ENCODE peak calls at places on chromosomes 1 and 21, in ten cellular contexts. One of them, this sample, is unnamed.

GRCh38 chr1:38708701-38709258 is 150.8 kb downstream of the RRAGC start:
- DNase-seq in lung microvascular endothelial cell: no peak
- DNase-seq in WTC11: no peak
- DNase-seq in fibroblast of mammary gland: no peak
- DNase-seq in astrocyte of the spinal cord: no peak
- DNase-seq in HL-60: no peak
- DNase-seq in T47D: no peak
- DNase-seq in HS-5: no peak
- DNase-seq in astrocyte of the cerebellum: no peak
- DNase-seq in Peyer's patch: no peak
- DNase-seq in this sample: no peak

GRCh38 chr1:230067441-230067870 is 418 bp downstream of the GALNT2 start:
- DNase-seq in astrocyte of the spinal cord: no peak
- DNase-seq in fibroblast of mammary gland: peak; percentile 57
- DNase-seq in Peyer's patch: no peak
- DNase-seq in T47D: peak; percentile 42
- DNase-seq in astrocyte of the cerebellum: no peak
- DNase-seq in lung microvascular endothelial cell: peak; percentile 37
- DNase-seq in WTC11: peak; percentile 37
- DNase-seq in HS-5: no peak
- DNase-seq in HL-60: peak; percentile 41
- DNase-seq in this sample: no peak

GRCh38 chr21:18467715-18468114 is 64.1 kb upstream of the TMPRSS15 start:
- DNase-seq in T47D: no peak
- DNase-seq in astrocyte of the cerebellum: no peak
- DNase-seq in lung microvascular endothelial cell: no peak
- DNase-seq in Peyer's patch: no peak
- DNase-seq in HS-5: no peak
- DNase-seq in WTC11: no peak
- DNase-seq in astrocyte of the spinal cord: no peak
- DNase-seq in HL-60: no peak
- DNase-seq in fibroblast of mammary gland: no peak
- DNase-seq in this sample: no peak

GRCh38 chr1:185207178-185207577 is 50.2 kb downstream of the SWT1 start:
- DNase-seq in lung microvascular endothelial cell: no peak
- DNase-seq in HL-60: no peak
- DNase-seq in astrocyte of the cerebellum: no peak
- DNase-seq in T47D: no peak
- DNase-seq in astrocyte of the spinal cord: no peak
- DNase-seq in HS-5: no peak
- DNase-seq in WTC11: no peak
- DNase-seq in fibroblast of mammary gland: no peak
- DNase-seq in Peyer's patch: no peak
- DNase-seq in this sample: no peak

GRCh38 chr1:184684285-184685077 is 70.2 kb downstream of the EDEM3 start:
- DNase-seq in HS-5: no peak
- DNase-seq in Peyer's patch: no peak
- DNase-seq in WTC11: no peak
- DNase-seq in fibroblast of mammary gland: peak; percentile 34
- DNase-seq in lung microvascular endothelial cell: no peak
- DNase-seq in astrocyte of the spinal cord: no peak
- DNase-seq in astrocyte of the cerebellum: no peak
- DNase-seq in HL-60: no peak
- DNase-seq in T47D: no peak
- DNase-seq in this sample: no peak

GRCh38 chr21:42174173-42174572 is 44.8 kb upstream of the ABCG1 start:
- DNase-seq in astrocyte of the spinal cord: no peak
- DNase-seq in T47D: no peak
- DNase-seq in HL-60: no peak
- DNase-seq in astrocyte of the cerebellum: no peak
- DNase-seq in HS-5: no peak
- DNase-seq in WTC11: no peak
- DNase-seq in Peyer's patch: no peak
- DNase-seq in lung microvascular endothelial cell: no peak
- DNase-seq in fibroblast of mammary gland: no peak
- DNase-seq in this sample: no peak

GRCh38 chr1:183989078-183989577 is 48.4 kb downstream of the COLGALT2 start:
- DNase-seq in T47D: no peak
- DNase-seq in fibroblast of mammary gland: peak; percentile 92
- DNase-seq in HS-5: peak; percentile 63
- DNase-seq in HL-60: no peak
- DNase-seq in astrocyte of the spinal cord: peak; percentile 54
- DNase-seq in WTC11: no peak
- DNase-seq in astrocyte of the cerebellum: no peak
- DNase-seq in Peyer's patch: no peak
- DNase-seq in lung microvascular endothelial cell: peak; percentile 44
- DNase-seq in this sample: no peak

GRCh38 chr21:38669186-38669585 is 136.5 kb upstream of the ETS2 start:
- DNase-seq in HS-5: no peak
- DNase-seq in fibroblast of mammary gland: peak; percentile 36
- DNase-seq in astrocyte of the spinal cord: peak; percentile 41
- DNase-seq in HL-60: peak; percentile 16
- DNase-seq in Peyer's patch: no peak
- DNase-seq in astrocyte of the cerebellum: peak; percentile 15
- DNase-seq in lung microvascular endothelial cell: peak; percentile 48
- DNase-seq in T47D: peak; percentile 51
- DNase-seq in WTC11: no peak
- DNase-seq in this sample: no peak

GRCh38 chr1:174204697-174205308 is 45.5 kb downstream of the RABGAP1L start:
- DNase-seq in HS-5: no peak
- DNase-seq in lung microvascular endothelial cell: peak; percentile 5
- DNase-seq in astrocyte of the spinal cord: no peak
- DNase-seq in fibroblast of mammary gland: peak; percentile 11
- DNase-seq in WTC11: no peak
- DNase-seq in HL-60: peak; percentile 2
- DNase-seq in Peyer's patch: no peak
- DNase-seq in astrocyte of the cerebellum: no peak
- DNase-seq in T47D: no peak
- DNase-seq in this sample: no peak

GRCh38 chr21:36700295-36700960 is 1.5 kb downstream of the SIM2 start:
- DNase-seq in HS-5: no peak
- DNase-seq in WTC11: no peak
- DNase-seq in lung microvascular endothelial cell: no peak
- DNase-seq in astrocyte of the cerebellum: no peak
- DNase-seq in T47D: no peak
- DNase-seq in HL-60: no peak
- DNase-seq in fibroblast of mammary gland: no peak
- DNase-seq in Peyer's patch: no peak
- DNase-seq in astrocyte of the spinal cord: no peak
- DNase-seq in this sample: no peak

GRCh38 chr1:232459087-232459486 is 170.8 kb downstream of the SIPA1L2 start:
- DNase-seq in astrocyte of the cerebellum: no peak
- DNase-seq in fibroblast of mammary gland: no peak
- DNase-seq in WTC11: no peak
- DNase-seq in T47D: no peak
- DNase-seq in Peyer's patch: no peak
- DNase-seq in HL-60: peak; percentile 46
- DNase-seq in HS-5: no peak
- DNase-seq in astrocyte of the spinal cord: no peak
- DNase-seq in lung microvascular endothelial cell: no peak
- DNase-seq in this sample: no peak

GRCh38 chr1:214513394-214513793 is 38.0 kb downstream of the PTPN14 start:
- DNase-seq in HL-60: no peak
- DNase-seq in lung microvascular endothelial cell: no peak
- DNase-seq in astrocyte of the spinal cord: no peak
- DNase-seq in Peyer's patch: no peak
- DNase-seq in fibroblast of mammary gland: no peak
- DNase-seq in WTC11: no peak
- DNase-seq in HS-5: no peak
- DNase-seq in astrocyte of the cerebellum: no peak
- DNase-seq in T47D: no peak
- DNase-seq in this sample: no peak

GRCh38 chr1:225911207-225912130 is 12.6 kb downstream of the PYCR2 start:
- DNase-seq in WTC11: peak; percentile 84
- DNase-seq in astrocyte of the cerebellum: no peak
- DNase-seq in HL-60: peak; percentile 53
- DNase-seq in Peyer's patch: peak; percentile 82
- DNase-seq in HS-5: no peak
- DNase-seq in lung microvascular endothelial cell: peak; percentile 54
- DNase-seq in astrocyte of the spinal cord: peak; percentile 31
- DNase-seq in T47D: no peak
- DNase-seq in fibroblast of mammary gland: peak; percentile 37
- DNase-seq in this sample: peak; percentile 80

GRCh38 chr1:116020668-116021272 is 44.5 kb downstream of the SLC22A15 start:
- DNase-seq in fibroblast of mammary gland: peak; percentile 68
- DNase-seq in HL-60: peak; percentile 49
- DNase-seq in lung microvascular endothelial cell: peak; percentile 77
- DNase-seq in WTC11: peak; percentile 78
- DNase-seq in Peyer's patch: peak; percentile 66
- DNase-seq in astrocyte of the spinal cord: peak; percentile 50
- DNase-seq in HS-5: peak; percentile 11
- DNase-seq in astrocyte of the cerebellum: peak; percentile 38
- DNase-seq in T47D: peak; percentile 71
- DNase-seq in this sample: no peak

GRCh38 chr1:44677201-44677520 is 2.6 kb downstream of the ARMH1 start:
- DNase-seq in T47D: peak; percentile 53
- DNase-seq in WTC11: no peak
- DNase-seq in fibroblast of mammary gland: peak; percentile 70
- DNase-seq in astrocyte of the spinal cord: peak; percentile 41
- DNase-seq in HL-60: peak; percentile 49
- DNase-seq in lung microvascular endothelial cell: peak; percentile 41
- DNase-seq in HS-5: peak; percentile 24
- DNase-seq in Peyer's patch: no peak
- DNase-seq in astrocyte of the cerebellum: no peak
- DNase-seq in this sample: no peak

GRCh38 chr1:145688328-145688727 is 18.8 kb downstream of the PDZK1 start:
- DNase-seq in fibroblast of mammary gland: no peak
- DNase-seq in astrocyte of the spinal cord: no peak
- DNase-seq in Peyer's patch: no peak
- DNase-seq in HS-5: no peak
- DNase-seq in T47D: no peak
- DNase-seq in HL-60: no peak
- DNase-seq in WTC11: no peak
- DNase-seq in astrocyte of the cerebellum: no peak
- DNase-seq in lung microvascular endothelial cell: no peak
- DNase-seq in this sample: no peak

GRCh38 chr1:245807954-245808719 is 653.4 kb downstream of the KIF26B start:
- DNase-seq in Peyer's patch: no peak
- DNase-seq in WTC11: no peak
- DNase-seq in T47D: no peak
- DNase-seq in astrocyte of the spinal cord: no peak
- DNase-seq in HS-5: no peak
- DNase-seq in fibroblast of mammary gland: no peak
- DNase-seq in astrocyte of the cerebellum: no peak
- DNase-seq in HL-60: no peak
- DNase-seq in lung microvascular endothelial cell: no peak
- DNase-seq in this sample: peak; percentile 11

GRCh38 chr1:21673277-21673780 is 4.2 kb upstream of the RAP1GAP start:
- DNase-seq in fibroblast of mammary gland: peak; percentile 70
- DNase-seq in astrocyte of the spinal cord: peak; percentile 61
- DNase-seq in lung microvascular endothelial cell: peak; percentile 40
- DNase-seq in Peyer's patch: peak; percentile 47
- DNase-seq in T47D: no peak
- DNase-seq in HL-60: peak; percentile 48
- DNase-seq in HS-5: no peak
- DNase-seq in WTC11: no peak
- DNase-seq in astrocyte of the cerebellum: peak; percentile 73
- DNase-seq in this sample: no peak

GRCh38 chr1:38929054-38929453 is 12.6 kb downstream of the RHBDL2 start:
- DNase-seq in astrocyte of the spinal cord: no peak
- DNase-seq in fibroblast of mammary gland: no peak
- DNase-seq in astrocyte of the cerebellum: no peak
- DNase-seq in T47D: no peak
- DNase-seq in HL-60: no peak
- DNase-seq in WTC11: no peak
- DNase-seq in Peyer's patch: no peak
- DNase-seq in lung microvascular endothelial cell: no peak
- DNase-seq in HS-5: no peak
- DNase-seq in this sample: no peak

GRCh38 chr1:76109901-76110560 is 35.5 kb downstream of the ST6GALNAC3 start:
- DNase-seq in astrocyte of the spinal cord: no peak
- DNase-seq in HS-5: no peak
- DNase-seq in WTC11: no peak
- DNase-seq in T47D: no peak
- DNase-seq in lung microvascular endothelial cell: no peak
- DNase-seq in HL-60: no peak
- DNase-seq in fibroblast of mammary gland: no peak
- DNase-seq in astrocyte of the cerebellum: no peak
- DNase-seq in Peyer's patch: no peak
- DNase-seq in this sample: no peak

GRCh38 chr1:19232526-19232851 is 18.8 kb downstream of the EMC1 start:
- DNase-seq in astrocyte of the spinal cord: peak; percentile 61
- DNase-seq in lung microvascular endothelial cell: no peak
- DNase-seq in astrocyte of the cerebellum: peak; percentile 67
- DNase-seq in T47D: peak; percentile 25
- DNase-seq in fibroblast of mammary gland: peak; percentile 33
- DNase-seq in WTC11: no peak
- DNase-seq in HS-5: no peak
- DNase-seq in Peyer's patch: no peak
- DNase-seq in HL-60: no peak
- DNase-seq in this sample: no peak

GRCh38 chr21:37538971-37539590 is 172.5 kb downstream of the DYRK1A start:
- DNase-seq in WTC11: no peak
- DNase-seq in HL-60: no peak
- DNase-seq in T47D: no peak
- DNase-seq in astrocyte of the spinal cord: no peak
- DNase-seq in HS-5: no peak
- DNase-seq in Peyer's patch: no peak
- DNase-seq in astrocyte of the cerebellum: no peak
- DNase-seq in lung microvascular endothelial cell: no peak
- DNase-seq in fibroblast of mammary gland: no peak
- DNase-seq in this sample: no peak

GRCh38 chr1:41072051-41072450 is 50.5 kb upstream of the SLFNL1 start:
- DNase-seq in Peyer's patch: no peak
- DNase-seq in lung microvascular endothelial cell: peak; percentile 58
- DNase-seq in WTC11: no peak
- DNase-seq in fibroblast of mammary gland: peak; percentile 26
- DNase-seq in astrocyte of the cerebellum: no peak
- DNase-seq in HS-5: peak; percentile 42
- DNase-seq in astrocyte of the spinal cord: peak; percentile 27
- DNase-seq in HL-60: no peak
- DNase-seq in T47D: no peak
- DNase-seq in this sample: no peak

GRCh38 chr21:37454869-37455503 is 88.4 kb downstream of the DYRK1A start:
- DNase-seq in HL-60: no peak
- DNase-seq in fibroblast of mammary gland: no peak
- DNase-seq in astrocyte of the cerebellum: no peak
- DNase-seq in T47D: no peak
- DNase-seq in lung microvascular endothelial cell: no peak
- DNase-seq in WTC11: no peak
- DNase-seq in astrocyte of the spinal cord: no peak
- DNase-seq in Peyer's patch: no peak
- DNase-seq in HS-5: no peak
- DNase-seq in this sample: no peak

GRCh38 chr1:234683856-234684632 is 74.1 kb upstream of the IRF2BP2 start:
- DNase-seq in Peyer's patch: peak; percentile 83
- DNase-seq in HL-60: peak; percentile 96
- DNase-seq in T47D: peak; percentile 71
- DNase-seq in astrocyte of the cerebellum: no peak
- DNase-seq in astrocyte of the spinal cord: peak; percentile 58
- DNase-seq in lung microvascular endothelial cell: peak; percentile 43
- DNase-seq in fibroblast of mammary gland: peak; percentile 93
- DNase-seq in HS-5: peak; percentile 64
- DNase-seq in WTC11: no peak
- DNase-seq in this sample: no peak

GRCh38 chr1:196866974-196867373 is 20.9 kb upstream of the CFHR4 start:
- DNase-seq in Peyer's patch: no peak
- DNase-seq in HS-5: no peak
- DNase-seq in HL-60: no peak
- DNase-seq in astrocyte of the spinal cord: no peak
- DNase-seq in lung microvascular endothelial cell: no peak
- DNase-seq in astrocyte of the cerebellum: no peak
- DNase-seq in fibroblast of mammary gland: no peak
- DNase-seq in WTC11: no peak
- DNase-seq in T47D: no peak
- DNase-seq in this sample: no peak

GRCh38 chr1:75079535-75080290 is 54.5 kb upstream of the LHX8 start:
- DNase-seq in WTC11: no peak
- DNase-seq in HL-60: no peak
- DNase-seq in lung microvascular endothelial cell: peak; percentile 85
- DNase-seq in Peyer's patch: no peak
- DNase-seq in T47D: peak; percentile 80
- DNase-seq in astrocyte of the cerebellum: no peak
- DNase-seq in fibroblast of mammary gland: no peak
- DNase-seq in HS-5: peak; percentile 6
- DNase-seq in astrocyte of the spinal cord: no peak
- DNase-seq in this sample: no peak

GRCh38 chr1:52190500-52191252 is 48.8 kb downstream of the ZFYVE9 start:
- DNase-seq in Peyer's patch: no peak
- DNase-seq in astrocyte of the cerebellum: no peak
- DNase-seq in HL-60: no peak
- DNase-seq in WTC11: no peak
- DNase-seq in fibroblast of mammary gland: no peak
- DNase-seq in HS-5: no peak
- DNase-seq in T47D: no peak
- DNase-seq in lung microvascular endothelial cell: peak; percentile 20
- DNase-seq in astrocyte of the spinal cord: no peak
- DNase-seq in this sample: no peak

This sample was measured in memory B cell.